ENCODE peak calls at places on chromosomes 5 and 9, in six cellular contexts. G is HFFc6; O is lower lobe of right lung; Q is posterior cingulate gyrus; W is mucosa of gallbladder; I is stimulated activated CD4-positive, alpha-beta T cell treated with anti-CD3 and anti-CD28 coated beads, Interleukin-12 subunit alpha, Interleukin-12 subunit beta, amount 100 ng/mL, for 48 hours. L is an unnamed sample.

GRCh38 chr9:36995927-36996471 is 38.1 kb downstream of the PAX5 start:
- DNase-seq in G (peak; percentile 65), O (no peak), Q (no peak), W (peak; percentile 40), I (peak; percentile 41), L (peak; percentile 25)

GRCh38 chr5:39440964-39441363 is 16.2 kb upstream of the DAB2 start:
- DNase-seq in G (no peak), O (no peak), Q (no peak), W (no peak), I (no peak), L (no peak)

GRCh38 chr9:24257726-24258125 is 288.0 kb downstream of the IZUMO3 start:
- DNase-seq in G (no peak), O (no peak), Q (no peak), W (no peak), I (no peak), L (no peak)

GRCh38 chr5:133738271-133738670 is 125.9 kb upstream of the FSTL4 start:
- DNase-seq in G (no peak), O (no peak), Q (no peak), W (no peak), I (no peak), L (no peak)

GRCh38 chr9:101566904-101567724 is 27.7 kb downstream of the PPP3R2 start:
- DNase-seq in G (peak; percentile 71), O (no peak), Q (no peak), W (no peak), I (peak; percentile 31), L (no peak)

GRCh38 chr9:133341369-133342082 is 5.5 kb upstream of the SURF6 start:
- DNase-seq in G (no peak), O (peak; percentile 83), Q (no peak), W (peak; percentile 45), I (no peak), L (peak; percentile 62)

GRCh38 chr5:76499528-76500161 is 96.6 kb downstream of the IQGAP2 start:
- DNase-seq in G (no peak), O (no peak), Q (no peak), W (no peak), I (no peak), L (no peak)

GRCh38 chr9:22240619-22241018 is 206.0 kb upstream of the DMRTA1 start:
- DNase-seq in G (peak; percentile 11), O (no peak), Q (no peak), W (no peak), I (peak; percentile 8), L (no peak)

GRCh38 chr9:93907551-93908199 is 47.5 kb downstream of the BARX1 start:
- DNase-seq in G (no peak), O (peak; percentile 13), Q (no peak), W (no peak), I (no peak), L (no peak)

GRCh38 chr9:81266674-81267073 is 422.7 kb downstream of the TLE1 start:
- DNase-seq in G (no peak), O (no peak), Q (no peak), W (no peak), I (no peak), L (no peak)

GRCh38 chr5:17918373-17919104 is 284.3 kb downstream of the TAF11L14 start:
- DNase-seq in G (no peak), O (no peak), Q (no peak), W (no peak), I (no peak), L (no peak)

GRCh38 chr5:133230823-133231578 is 179.2 kb downstream of the HSPA4 start:
- DNase-seq in G (no peak), O (no peak), Q (no peak), W (no peak), I (no peak), L (no peak)

GRCh38 chr5:137575847-137576246 is 76.7 kb upstream of the SPOCK1 start:
- DNase-seq in G (peak; percentile 13), O (no peak), Q (no peak), W (no peak), I (no peak), L (no peak)

GRCh38 chr5:150065346-150065745 is 21.0 kb downstream of the CSF1R start:
- DNase-seq in G (peak; percentile 74), O (no peak), Q (peak; percentile 26), W (peak; percentile 23), I (no peak), L (peak; percentile 59)

GRCh38 chr5:163506726-163507125 is 1.3 kb downstream of the MAT2B start:
- DNase-seq in G (peak; percentile 50), O (no peak), Q (no peak), W (no peak), I (no peak), L (no peak)

GRCh38 chr5:167579701-167580045 is 711.8 kb upstream of the WWC1 start:
- DNase-seq in G (peak; percentile 8), O (no peak), Q (no peak), W (no peak), I (no peak), L (no peak)

GRCh38 chr5:152593388-152593787 is 188.3 kb upstream of the NMUR2 start:
- DNase-seq in G (no peak), O (no peak), Q (no peak), W (no peak), I (no peak), L (no peak)

GRCh38 chr5:64744914-64745313 is 23.6 kb downstream of the SREK1IP1 start:
- DNase-seq in G (no peak), O (no peak), Q (no peak), W (no peak), I (no peak), L (no peak)

GRCh38 chr5:65858316-65858715 is 68.1 kb upstream of the ERBIN start:
- DNase-seq in G (no peak), O (no peak), Q (no peak), W (no peak), I (no peak), L (no peak)

GRCh38 chr5:173795601-173796000 is 92.5 kb upstream of the CPEB4 start:
- DNase-seq in G (no peak), O (no peak), Q (no peak), W (peak; percentile 29), I (no peak), L (no peak)

GRCh38 chr9:73093740-73094379 is 57.8 kb upstream of the ANXA1 start:
- DNase-seq in G (peak; percentile 5), O (no peak), Q (no peak), W (no peak), I (no peak), L (no peak)

GRCh38 chr9:1709347-1709746 is 305.8 kb upstream of the SMARCA2 start:
- DNase-seq in G (no peak), O (no peak), Q (no peak), W (no peak), I (no peak), L (no peak)

GRCh38 chr5:73198833-73199592 is 26.0 kb downstream of the TMEM174 start:
- DNase-seq in G (no peak), O (no peak), Q (no peak), W (no peak), I (no peak), L (no peak)

GRCh38 chr5:773517-774264 is 10.8 kb downstream of the ZDHHC11B start:
- DNase-seq in G (no peak), O (no peak), Q (no peak), W (no peak), I (no peak), L (no peak)

GRCh38 chr9:113817171-113817570 is 58.9 kb upstream of the ZNF618 start:
- DNase-seq in G (no peak), O (no peak), Q (no peak), W (no peak), I (no peak), L (no peak)

GRCh38 chr9:38697901-38698300 is 22.0 kb downstream of the FAM240B start:
- DNase-seq in G (no peak), O (no peak), Q (no peak), W (no peak), I (no peak), L (no peak)

GRCh38 chr9:109448223-109448622 is 49.9 kb downstream of the PTPN3 start:
- DNase-seq in G (no peak), O (no peak), Q (no peak), W (no peak), I (no peak), L (no peak)

GRCh38 chr9:131081868-131082267 is 14.5 kb upstream of the AIF1L start:
- DNase-seq in G (no peak), O (no peak), Q (no peak), W (no peak), I (no peak), L (no peak)

GRCh38 chr9:37507586-37508134 is 21.9 kb downstream of the POLR1E start:
- DNase-seq in G (no peak), O (no peak), Q (no peak), W (no peak), I (no peak), L (no peak)

GRCh38 chr5:154971501-154971900 is 30.6 kb downstream of the MRPL22 start:
- DNase-seq in G (no peak), O (no peak), Q (no peak), W (no peak), I (no peak), L (no peak)

GRCh38 chr5:116084231-116084630 is 594 bp upstream of the COMMD10 start:
- DNase-seq in G (no peak), O (no peak), Q (peak; percentile 17), W (no peak), I (peak; percentile 14), L (peak; percentile 23)

GRCh38 chr5:149708981-149709594 is 21.0 kb upstream of the PPARGC1B start:
- DNase-seq in G (no peak), O (no peak), Q (no peak), W (no peak), I (no peak), L (no peak)

L was measured in Ammon's horn.